ENCODE peak calls at places on chromosome 10, in six cellular contexts. One of them, this sample, is unnamed.

GRCh38 chr10:49166804-49167628 is 21.2 kb downstream of the TMEM273 start:
- DNase-seq in lower lobe of right lung: no peak
- DNase-seq in upper lobe of right lung: no peak
- DNase-seq in SK-N-SH: no peak
- DNase-seq in left ventricle myocardium inferior: no peak
- DNase-seq in GM23248: no peak
- DNase-seq in this sample: no peak

GRCh38 chr10:97689637-97690036 is 2.6 kb upstream of the AVPI1 start:
- DNase-seq in lower lobe of right lung: no peak
- DNase-seq in upper lobe of right lung: no peak
- DNase-seq in SK-N-SH: no peak
- DNase-seq in left ventricle myocardium inferior: no peak
- DNase-seq in GM23248: peak; percentile 98
- DNase-seq in this sample: no peak

GRCh38 chr10:110827872-110828271 is 43.9 kb upstream of the PDCD4 start:
- DNase-seq in lower lobe of right lung: no peak
- DNase-seq in upper lobe of right lung: no peak
- DNase-seq in SK-N-SH: no peak
- DNase-seq in left ventricle myocardium inferior: no peak
- DNase-seq in GM23248: no peak
- DNase-seq in this sample: no peak

GRCh38 chr10:97065128-97065527 is 120.6 kb downstream of the SLIT1 start:
- DNase-seq in lower lobe of right lung: no peak
- DNase-seq in upper lobe of right lung: no peak
- DNase-seq in SK-N-SH: no peak
- DNase-seq in left ventricle myocardium inferior: no peak
- DNase-seq in GM23248: peak; percentile 14
- DNase-seq in this sample: no peak

GRCh38 chr10:106555599-106555998 is 608.9 kb downstream of the SORCS1 start:
- DNase-seq in lower lobe of right lung: no peak
- DNase-seq in upper lobe of right lung: no peak
- DNase-seq in SK-N-SH: no peak
- DNase-seq in left ventricle myocardium inferior: no peak
- DNase-seq in GM23248: no peak
- DNase-seq in this sample: no peak

GRCh38 chr10:98263088-98263487 is 4.9 kb downstream of the LOXL4 start:
- DNase-seq in lower lobe of right lung: no peak
- DNase-seq in upper lobe of right lung: no peak
- DNase-seq in SK-N-SH: no peak
- DNase-seq in left ventricle myocardium inferior: no peak
- DNase-seq in GM23248: no peak
- DNase-seq in this sample: no peak

GRCh38 chr10:76640765-76641164 is 996.8 kb downstream of the KCNMA1 start:
- DNase-seq in lower lobe of right lung: no peak
- DNase-seq in upper lobe of right lung: no peak
- DNase-seq in SK-N-SH: no peak
- DNase-seq in left ventricle myocardium inferior: no peak
- DNase-seq in GM23248: no peak
- DNase-seq in this sample: no peak

GRCh38 chr10:126459878-126460481 is 71.7 kb upstream of the ADAM12 start:
- DNase-seq in lower lobe of right lung: no peak
- DNase-seq in upper lobe of right lung: no peak
- DNase-seq in SK-N-SH: no peak
- DNase-seq in left ventricle myocardium inferior: no peak
- DNase-seq in GM23248: peak; percentile 96
- DNase-seq in this sample: no peak

GRCh38 chr10:122301055-122301810 is 30.1 kb downstream of the BTBD16 start:
- DNase-seq in lower lobe of right lung: no peak
- DNase-seq in upper lobe of right lung: no peak
- DNase-seq in SK-N-SH: no peak
- DNase-seq in left ventricle myocardium inferior: no peak
- DNase-seq in GM23248: peak; percentile 93
- DNase-seq in this sample: no peak

GRCh38 chr10:128540806-128541739 is 414.9 kb upstream of the MKI67 start:
- DNase-seq in lower lobe of right lung: no peak
- DNase-seq in upper lobe of right lung: no peak
- DNase-seq in SK-N-SH: peak; percentile 77
- DNase-seq in left ventricle myocardium inferior: peak; percentile 23
- DNase-seq in GM23248: no peak
- DNase-seq in this sample: no peak

GRCh38 chr10:9198611-9199010 is 1144.1 kb downstream of the GATA3 start:
- DNase-seq in lower lobe of right lung: no peak
- DNase-seq in upper lobe of right lung: no peak
- DNase-seq in SK-N-SH: no peak
- DNase-seq in left ventricle myocardium inferior: no peak
- DNase-seq in GM23248: peak; percentile 83
- DNase-seq in this sample: no peak

GRCh38 chr10:34124522-34125035 is 690.5 kb downstream of the PARD3 start:
- DNase-seq in lower lobe of right lung: no peak
- DNase-seq in upper lobe of right lung: no peak
- DNase-seq in SK-N-SH: no peak
- DNase-seq in left ventricle myocardium inferior: no peak
- DNase-seq in GM23248: peak; percentile 77
- DNase-seq in this sample: no peak

GRCh38 chr10:118585234-118585633 is 10.2 kb downstream of the PRLHR start:
- DNase-seq in lower lobe of right lung: no peak
- DNase-seq in upper lobe of right lung: no peak
- DNase-seq in SK-N-SH: no peak
- DNase-seq in left ventricle myocardium inferior: no peak
- DNase-seq in GM23248: no peak
- DNase-seq in this sample: no peak

GRCh38 chr10:89543841-89544240 is 8.4 kb upstream of the SLC16A12 start:
- DNase-seq in lower lobe of right lung: no peak
- DNase-seq in upper lobe of right lung: no peak
- DNase-seq in SK-N-SH: no peak
- DNase-seq in left ventricle myocardium inferior: no peak
- DNase-seq in GM23248: no peak
- DNase-seq in this sample: no peak

GRCh38 chr10:80414126-80414898 is 6.0 kb downstream of the PRXL2A start:
- DNase-seq in lower lobe of right lung: no peak
- DNase-seq in upper lobe of right lung: no peak
- DNase-seq in SK-N-SH: peak; percentile 36
- DNase-seq in left ventricle myocardium inferior: no peak
- DNase-seq in GM23248: no peak
- DNase-seq in this sample: no peak

GRCh38 chr10:86670290-86670811 is 2.0 kb downstream of the LDB3 start:
- DNase-seq in lower lobe of right lung: no peak
- DNase-seq in upper lobe of right lung: no peak
- DNase-seq in SK-N-SH: no peak
- DNase-seq in left ventricle myocardium inferior: no peak
- DNase-seq in GM23248: no peak
- DNase-seq in this sample: no peak
- H3K27ac ChIP-seq in lower lobe of right lung: no peak overlapping the region
- H3K27ac ChIP-seq in upper lobe of right lung: no peak overlapping the region
- H3K27ac ChIP-seq in SK-N-SH: no peak overlapping the region
- H3K27ac ChIP-seq in left ventricle myocardium inferior: peak overlapping the region; percentile 98
- H3K27ac ChIP-seq in GM23248: no peak overlapping the region
- H3K27ac ChIP-seq in this sample: peak overlapping the region; percentile 97

DNA sequence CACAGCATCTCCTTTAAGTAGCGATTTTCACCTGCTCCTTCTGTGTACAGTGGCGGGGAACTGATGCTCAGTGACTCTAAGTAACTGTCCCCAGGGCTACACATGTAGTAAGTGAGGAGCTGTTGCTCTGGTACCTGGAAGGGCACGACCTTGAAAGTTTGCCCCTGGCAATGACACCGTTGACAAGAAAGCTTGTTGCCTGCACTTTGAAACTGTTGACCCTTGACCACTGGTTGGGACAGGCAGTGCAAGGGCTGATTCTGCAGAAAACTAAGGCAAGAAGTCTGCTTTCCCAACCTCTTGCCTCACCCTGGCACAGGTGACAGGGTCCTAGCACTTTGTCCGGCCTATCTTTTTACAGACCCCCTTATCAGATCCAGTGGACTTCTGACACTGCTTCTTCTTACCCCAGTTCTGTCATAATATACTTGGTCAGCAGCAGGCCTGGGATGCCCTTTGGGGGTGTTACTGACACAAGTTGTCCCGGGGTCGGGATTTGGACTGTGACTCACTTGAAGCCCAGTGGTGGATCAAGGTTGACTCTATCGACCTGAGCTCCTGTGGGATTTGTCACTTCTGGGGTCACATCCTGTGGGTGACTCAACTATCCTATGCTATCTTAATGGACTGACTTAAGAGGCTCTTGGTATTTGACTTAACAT is 5.8 kb downstream of the ACSL5 start:
- DNase-seq in lower lobe of right lung: no peak
- DNase-seq in upper lobe of right lung: no peak
- DNase-seq in SK-N-SH: no peak
- DNase-seq in left ventricle myocardium inferior: no peak
- DNase-seq in GM23248: peak; percentile 43
- DNase-seq in this sample: no peak
- H3K27ac ChIP-seq in lower lobe of right lung: no peak overlapping the region
- H3K27ac ChIP-seq in upper lobe of right lung: no peak overlapping the region
- H3K27ac ChIP-seq in SK-N-SH: no peak overlapping the region
- H3K27ac ChIP-seq in left ventricle myocardium inferior: no peak overlapping the region
- H3K27ac ChIP-seq in GM23248: no peak overlapping the region
- H3K27ac ChIP-seq in this sample: no peak overlapping the region

GRCh38 chr10:62043493-62043938 is 142.0 kb downstream of the ARID5B start:
- DNase-seq in lower lobe of right lung: no peak
- DNase-seq in upper lobe of right lung: no peak
- DNase-seq in SK-N-SH: no peak
- DNase-seq in left ventricle myocardium inferior: no peak
- DNase-seq in GM23248: peak; percentile 76
- DNase-seq in this sample: no peak
- H3K27ac ChIP-seq in lower lobe of right lung: no peak overlapping the region
- H3K27ac ChIP-seq in upper lobe of right lung: no peak overlapping the region
- H3K27ac ChIP-seq in SK-N-SH: peak overlapping the region; percentile 97
- H3K27ac ChIP-seq in left ventricle myocardium inferior: no peak overlapping the region
- H3K27ac ChIP-seq in GM23248: peak overlapping the region; percentile 46
- H3K27ac ChIP-seq in this sample: peak overlapping the region; percentile 4

GRCh38 chr10:29627201-29628105 is 7.3 kb downstream of the SVIL start:
- DNase-seq in lower lobe of right lung: no peak
- DNase-seq in upper lobe of right lung: no peak
- DNase-seq in SK-N-SH: no peak
- DNase-seq in left ventricle myocardium inferior: no peak
- DNase-seq in GM23248: peak; percentile 80
- DNase-seq in this sample: no peak
- H3K27ac ChIP-seq in lower lobe of right lung: no peak overlapping the region
- H3K27ac ChIP-seq in upper lobe of right lung: peak overlapping the region; percentile 34
- H3K27ac ChIP-seq in SK-N-SH: peak overlapping the region; percentile 62
- H3K27ac ChIP-seq in left ventricle myocardium inferior: no peak overlapping the region
- H3K27ac ChIP-seq in GM23248: peak overlapping the region; percentile 34
- H3K27ac ChIP-seq in this sample: no peak overlapping the region